ENCODE peak calls at places on chromosome 4, in eight cellular contexts. S is GM12878, X is stomach, D is ovary, Q is H1, W is sigmoid colon, Z is A549, C is transverse colon. A is an unnamed sample.

GRCh38 chr4:157961591-157961990 is 211.2 kb downstream of the GASK1B start:
- DNase-seq in S (no peak), X (no peak), D (no peak), Q (no peak), W (no peak), Z (no peak), C (no peak), A (no peak)

GRCh38 chr4:35151816-35152572 is 1092.3 kb downstream of the ARAP2 start:
- DNase-seq in S (no peak), X (no peak), D (no peak), Q (peak), W (no peak), Z (peak), C (no peak), A (no peak)

GRCh38 chr4:100286601-100287000 is 96.3 kb upstream of the DDIT4L start:
- DNase-seq in S (no peak), X (no peak), D (no peak), Q (no peak), W (no peak), Z (no peak), C (no peak), A (no peak)

GRCh38 chr4:75678473-75678872 is 5.3 kb upstream of the G3BP2 start:
- DNase-seq in S (no peak), X (no peak), D (no peak), Q (no peak), W (no peak), Z (no peak), C (no peak), A (no peak)

GRCh38 chr4:111020961-111021360 is 398.1 kb upstream of the PITX2 start:
- DNase-seq in S (no peak), X (no peak), D (no peak), Q (no peak), W (no peak), Z (no peak), C (no peak), A (no peak)

GRCh38 chr4:128776794-128777216 is 32.7 kb upstream of the JADE1 start:
- DNase-seq in S (no peak), X (peak), D (peak), Q (no peak), W (peak), Z (peak), C (peak), A (no peak)

GRCh38 chr4:183659919-183660318 is 826 bp downstream of the TRAPPC11 start:
- DNase-seq in S (no peak), X (no peak), D (no peak), Q (no peak), W (no peak), Z (no peak), C (no peak), A (no peak)

GRCh38 chr4:174119051-174119450 is 164.4 kb downstream of the FBXO8 start:
- DNase-seq in S (no peak), X (no peak), D (no peak), Q (no peak), W (no peak), Z (peak), C (no peak), A (no peak)

GRCh38 chr4:86594559-86595425 is 677 bp downstream of the PTPN13 start:
- DNase-seq in S (no peak), X (peak), D (peak), Q (no peak), W (peak), Z (peak), C (peak), A (no peak)

GRCh38 chr4:17189322-17189721 is 290.9 kb upstream of the LDB2 start:
- DNase-seq in S (no peak), X (no peak), D (no peak), Q (no peak), W (no peak), Z (no peak), C (no peak), A (no peak)

GRCh38 chr4:9918475-9918874 is 102.8 kb downstream of the SLC2A9 start:
- DNase-seq in S (no peak), X (no peak), D (no peak), Q (no peak), W (no peak), Z (no peak), C (no peak), A (no peak)

GRCh38 chr4:75229783-75230570 is 284.2 kb downstream of the RCHY1 start:
- DNase-seq in S (peak), X (no peak), D (no peak), Q (no peak), W (no peak), Z (no peak), C (peak), A (no peak)

GRCh38 chr4:8320386-8320750 is 50.8 kb downstream of the HTRA3 start:
- DNase-seq in S (no peak), X (peak), D (no peak), Q (no peak), W (no peak), Z (no peak), C (no peak), A (no peak)

GRCh38 chr4:115629270-115629669 is 515.9 kb upstream of the NDST4 start:
- DNase-seq in S (no peak), X (no peak), D (no peak), Q (no peak), W (no peak), Z (no peak), C (no peak), A (no peak)

GRCh38 chr4:112852586-112852985 is 196.9 kb upstream of the ANK2 start:
- DNase-seq in S (no peak), X (no peak), D (no peak), Q (no peak), W (no peak), Z (no peak), C (no peak), A (no peak)

GRCh38 chr4:51885371-51885770 is 42.4 kb downstream of the DCUN1D4 start:
- DNase-seq in S (no peak), X (no peak), D (no peak), Q (no peak), W (no peak), Z (peak), C (no peak), A (no peak)

GRCh38 chr4:38132140-38132673 is 172.0 kb downstream of the PTTG2 start:
- DNase-seq in S (peak), X (no peak), D (peak), Q (no peak), W (peak), Z (no peak), C (peak), A (peak)

GRCh38 chr4:184267206-184267608 is 49.5 kb upstream of the ENPP6 start:
- DNase-seq in S (no peak), X (no peak), D (no peak), Q (no peak), W (no peak), Z (no peak), C (no peak), A (no peak)

GRCh38 chr4:119735136-119735770 is 106.6 kb upstream of the PDE5A start:
- DNase-seq in S (no peak), X (no peak), D (no peak), Q (no peak), W (no peak), Z (peak), C (no peak), A (no peak)

GRCh38 chr4:112604590-112604989 is 32.1 kb downstream of the ZGRF1 start:
- DNase-seq in S (peak), X (no peak), D (no peak), Q (peak), W (no peak), Z (peak), C (peak), A (peak)

GRCh38 chr4:53563824-53564223 is 27.5 kb downstream of the LNX1 start:
- DNase-seq in S (peak), X (no peak), D (no peak), Q (no peak), W (no peak), Z (no peak), C (no peak), A (no peak)

GRCh38 chr4:139300431-139301142 is 718 bp upstream of the NAA15 start:
- DNase-seq in S (peak), X (no peak), D (no peak), Q (no peak), W (no peak), Z (peak), C (peak), A (no peak)

GRCh38 chr4:156298230-156298629 is 344.6 kb upstream of the CTSO start:
- DNase-seq in S (no peak), X (no peak), D (no peak), Q (no peak), W (peak), Z (peak), C (peak), A (no peak)

GRCh38 chr4:53151489-53151788 is 214.4 kb downstream of the SCFD2 start:
- DNase-seq in S (no peak), X (no peak), D (no peak), Q (no peak), W (no peak), Z (no peak), C (no peak), A (no peak)

GRCh38 chr4:170589597-170590191 is 499.9 kb upstream of the AADAT start:
- DNase-seq in S (peak), X (no peak), D (no peak), Q (no peak), W (no peak), Z (peak), C (no peak), A (no peak)

GRCh38 chr4:112523008-112523440 is 7.0 kb upstream of the NEUROG2 start:
- DNase-seq in S (no peak), X (no peak), D (no peak), Q (no peak), W (no peak), Z (peak), C (peak), A (no peak)

GRCh38 chr4:23877758-23878229 is 12.1 kb downstream of the PPARGC1A start:
- DNase-seq in S (no peak), X (no peak), D (no peak), Q (no peak), W (no peak), Z (peak), C (peak), A (no peak)

GRCh38 chr4:108193891-108194672 is 25.4 kb upstream of the LEF1 start:
- DNase-seq in S (no peak), X (no peak), D (no peak), Q (peak), W (no peak), Z (no peak), C (no peak), A (no peak)

GRCh38 chr4:126405369-126405982 is 1090.7 kb downstream of the FAT4 start:
- DNase-seq in S (no peak), X (no peak), D (no peak), Q (no peak), W (no peak), Z (peak), C (no peak), A (no peak)

GRCh38 chr4:88320780-88321373 is 36.5 kb upstream of the PPM1K start:
- DNase-seq in S (peak), X (peak), D (no peak), Q (no peak), W (no peak), Z (peak), C (peak), A (peak)
- TF ChIP-seq EP300 in S (no peak), X (no peak), D (no peak), Q (no peak), W (no peak), Z (no peak), C (no peak), A (no peak)

DNA sequence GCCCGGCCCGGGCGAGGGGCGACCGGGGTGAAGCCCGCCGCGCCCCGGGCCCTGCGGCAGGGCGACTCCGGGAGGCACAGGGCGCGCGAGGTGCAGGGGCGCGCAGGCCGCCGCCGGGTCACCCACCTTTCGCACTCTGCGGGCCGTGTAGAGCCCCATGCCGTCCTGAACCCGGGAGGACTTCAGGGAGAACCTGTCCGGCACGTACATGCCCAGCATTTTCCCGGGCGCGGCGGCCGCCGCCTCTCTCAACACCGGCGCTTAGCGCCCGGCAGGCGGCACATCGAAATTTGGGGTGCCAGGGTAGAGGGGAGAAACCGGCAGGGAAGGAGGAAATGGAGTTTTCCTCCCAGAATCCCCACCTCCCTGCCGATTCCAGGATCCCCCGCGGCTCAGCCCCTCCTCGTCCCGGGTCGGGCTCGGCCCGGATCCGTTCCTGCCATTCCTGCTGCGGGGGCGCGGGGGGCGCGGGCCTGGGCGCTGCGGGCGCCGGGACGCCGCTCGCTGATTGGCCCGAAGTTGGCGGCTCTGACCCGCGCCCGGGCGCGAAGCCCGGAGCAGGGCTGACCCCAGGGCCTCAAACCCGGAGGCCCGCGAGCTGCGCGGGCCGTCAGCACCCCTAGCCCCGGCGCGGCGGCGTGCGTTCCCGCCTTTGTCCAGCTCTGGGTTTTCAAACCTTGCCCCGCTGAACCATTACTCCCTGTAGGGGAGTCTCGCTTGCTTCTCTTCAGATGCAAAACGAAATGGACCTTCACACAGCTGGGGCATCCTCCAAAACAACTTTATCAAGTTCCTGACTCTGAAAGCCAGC is at the start of gene PRDM5:
- DNase-seq in S (no peak), X (peak), D (peak), Q (peak), W (peak), Z (peak), C (peak), A (peak)
- TF ChIP-seq POLR2A in S (no peak), X (no peak), D (peak), Q (peak), W (no peak), Z (no peak), C (no peak), A (no peak)

DNA sequence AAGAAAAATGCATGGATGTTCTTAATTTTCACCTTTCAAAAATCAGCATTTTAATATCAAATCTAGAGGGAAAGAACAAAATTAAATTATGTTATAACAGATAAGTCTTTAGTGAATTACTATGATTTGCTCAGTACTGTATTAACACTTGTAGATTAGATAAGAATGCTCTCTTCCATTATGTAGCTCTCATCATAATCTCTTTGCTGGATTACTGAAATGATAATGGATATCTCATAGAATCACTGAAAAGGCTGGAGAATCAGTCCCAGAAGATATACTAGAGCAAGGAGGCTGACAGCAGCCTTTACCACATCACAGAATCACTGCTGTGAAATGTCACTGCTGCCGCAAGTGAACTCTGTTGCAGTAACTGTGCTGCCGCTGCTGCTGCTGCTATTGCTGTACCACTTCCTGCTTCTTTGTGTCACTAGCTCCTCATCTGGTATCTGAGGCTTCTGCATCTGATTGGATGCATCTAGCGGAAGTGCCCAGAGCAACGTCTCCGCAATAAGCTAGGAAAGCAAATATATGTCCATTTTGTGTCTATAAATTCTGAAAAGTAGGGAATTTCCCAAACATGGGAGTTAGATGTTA is 738.2 kb downstream of the ADGRL3 start:
- DNase-seq in S (no peak), X (no peak), D (no peak), Q (no peak), W (no peak), Z (no peak), C (no peak), A (no peak)
- TF ChIP-seq EP300 in S (no peak), X (no peak), D (no peak), Q (no peak), W (no peak), Z (no peak), C (no peak), A (no peak)

DNA sequence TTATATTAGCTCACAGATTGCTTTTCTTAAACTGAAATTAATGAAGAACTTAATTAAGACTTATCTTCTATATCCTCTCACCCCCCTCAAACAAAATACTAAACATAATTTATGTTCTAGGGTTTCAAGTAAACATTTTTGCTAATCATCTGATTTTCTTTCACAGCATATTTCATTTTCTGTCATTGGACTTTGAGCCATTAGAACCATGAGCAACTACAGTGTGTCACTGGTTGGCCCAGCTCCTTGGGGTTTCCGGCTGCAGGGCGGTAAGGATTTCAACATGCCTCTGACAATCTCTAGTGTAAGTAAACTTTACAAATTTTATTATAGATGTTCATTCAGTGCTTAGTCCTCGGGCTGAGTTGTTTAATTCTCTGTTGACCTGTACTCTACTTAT is 3.3 kb downstream of the PDLIM5 start:
- DNase-seq in S (no peak), X (peak), D (no peak), Q (no peak), W (peak), Z (peak), C (peak), A (no peak)
- TF ChIP-seq POLR2A in S (no peak), X (no peak), D (no peak), Q (no peak), W (no peak), Z (no peak), C (no peak), A (no peak)

GRCh38 chr4:85543832-85544231 is 68.9 kb downstream of the ARHGAP24 start:
- DNase-seq in S (no peak), X (no peak), D (no peak), Q (no peak), W (no peak), Z (no peak), C (no peak), A (no peak)

GRCh38 chr4:85548841-85549240 is 73.9 kb downstream of the ARHGAP24 start:
- DNase-seq in S (no peak), X (no peak), D (no peak), Q (no peak), W (no peak), Z (no peak), C (no peak), A (no peak)

GRCh38 chr4:85544751-85545150 is 69.8 kb downstream of the ARHGAP24 start:
- DNase-seq in S (no peak), X (no peak), D (no peak), Q (no peak), W (no peak), Z (no peak), C (no peak), A (no peak)

DNA sequence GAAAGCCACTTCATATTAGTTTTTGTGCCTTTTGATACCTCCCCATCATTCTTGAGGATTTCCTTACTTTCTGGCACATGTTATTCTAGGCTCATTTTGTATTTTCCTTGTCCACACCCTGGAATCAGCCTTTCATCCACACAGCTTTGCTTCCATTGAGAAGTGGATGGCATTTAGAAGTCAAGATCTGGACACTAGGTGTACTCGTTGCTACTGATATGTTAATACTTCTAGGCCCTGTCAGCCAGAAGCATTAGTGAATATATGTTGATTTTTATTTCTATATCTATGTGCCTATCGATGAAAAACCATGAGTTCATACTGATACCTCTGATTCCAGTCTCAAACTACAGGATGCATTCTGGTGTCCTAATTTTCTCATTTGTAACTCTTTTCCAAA is 73.2 kb downstream of the ARHGAP24 start:
- DNase-seq in S (no peak), X (no peak), D (no peak), Q (no peak), W (no peak), Z (peak), C (no peak), A (no peak)
- TF ChIP-seq EP300 in S (no peak), X (no peak), D (no peak), Q (no peak), W (no peak), Z (no peak), C (no peak), A (no peak)

GRCh38 chr4:151408630-151409469 is at the start of gene FHIP1A:
- DNase-seq in S (no peak), X (peak), D (peak), Q (peak), W (peak), Z (peak), C (peak), A (peak)

GRCh38 chr4:151408380-151408629 is 671 bp upstream of the FHIP1A start:
- DNase-seq in S (no peak), X (no peak), D (no peak), Q (no peak), W (no peak), Z (no peak), C (no peak), A (no peak)

GRCh38 chr4:151407018-151407417 is 2.0 kb upstream of the FHIP1A start:
- DNase-seq in S (no peak), X (no peak), D (no peak), Q (no peak), W (no peak), Z (no peak), C (no peak), A (no peak)

GRCh38 chr4:151407466-151408379 is 1.3 kb upstream of the FHIP1A start:
- DNase-seq in S (peak), X (peak), D (peak), Q (no peak), W (no peak), Z (no peak), C (peak), A (no peak)

DNA sequence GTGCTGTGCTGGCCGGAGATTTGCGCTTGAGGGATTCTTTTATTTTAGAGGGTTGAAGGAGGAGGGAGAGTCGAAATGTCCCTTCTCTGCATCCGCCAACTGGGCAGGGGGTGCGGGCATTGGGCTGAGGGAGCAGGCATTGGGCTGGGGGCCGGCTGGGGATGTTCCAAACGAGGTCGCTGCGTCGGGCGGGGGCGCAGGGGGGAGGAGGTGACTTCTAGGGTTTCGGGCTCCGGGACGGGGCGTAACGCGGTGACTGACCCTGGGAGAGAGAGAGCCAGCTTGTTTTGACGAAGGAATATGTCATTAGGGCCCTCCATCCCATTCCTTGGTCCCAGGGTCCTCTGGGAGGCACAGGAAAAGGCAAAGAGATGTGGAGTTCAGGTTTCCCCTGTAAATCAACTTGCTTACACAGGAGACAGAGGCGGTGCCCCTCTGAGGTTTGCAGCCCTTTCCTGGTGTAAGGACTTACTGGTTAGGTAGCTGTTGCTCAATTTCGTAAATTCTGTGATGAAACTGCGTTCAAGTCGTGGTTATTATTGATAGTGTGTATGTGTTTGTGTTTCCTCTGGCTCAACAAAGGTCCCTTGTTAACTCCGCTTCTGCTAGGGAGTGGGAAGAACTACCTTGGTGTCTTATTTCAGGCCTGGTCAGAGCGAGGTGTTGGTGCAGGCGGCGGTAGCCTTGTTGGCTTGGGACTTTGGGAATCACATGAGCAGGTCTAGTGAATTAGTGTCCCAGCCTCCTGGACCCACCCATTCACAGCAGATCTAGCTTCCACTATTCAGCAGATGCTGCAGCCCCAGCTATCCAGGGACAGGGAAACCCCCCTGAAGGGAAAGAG is 716 bp downstream of the FHIP1A start:
- DNase-seq in S (no peak), X (peak), D (peak), Q (no peak), W (peak), Z (no peak), C (peak), A (no peak)
- TF ChIP-seq POLR2A in S (no peak), X (no peak), D (no peak), Q (no peak), W (no peak), Z (no peak), C (peak), A (no peak)

GRCh38 chr4:172952052-172952451 is 216.6 kb upstream of the GALNT7 start:
- DNase-seq in S (no peak), X (no peak), D (no peak), Q (no peak), W (no peak), Z (no peak), C (no peak), A (no peak)
- TF ChIP-seq EP300 in S (no peak), X (no peak), D (no peak), Q (no peak), W (no peak), Z (no peak), C (no peak), A (no peak)

A was measured in tibial nerve.